ENCODE peak calls at places on chromosomes 7 and 10, in nine cellular contexts. J is HFF-Myc, S is pancreas, T is left lung, I is GM06990, F is cardiac muscle cell, X is transverse colon, C is thyroid gland, P is Peyer's patch. B is an unnamed sample.

GRCh38 chr7:20395094-20395493 is 64.4 kb downstream of the ITGB8 start:
- DNase-seq in J (no peak), X (no peak), S (no peak), T (no peak), C (no peak), I (no peak), P (no peak), F (no peak), B (no peak)

GRCh38 chr7:6646380-6646950 is 9.3 kb downstream of the ZNF316 start:
- DNase-seq in T (peak), X (no peak), J (no peak), F (no peak), S (no peak), I (no peak), P (no peak), C (peak), B (no peak)

GRCh38 chr7:90006988-90007387 is 147.3 kb upstream of the STEAP1 start:
- DNase-seq in X (peak), S (no peak), F (no peak), C (no peak), P (no peak), T (no peak), I (no peak), J (no peak), B (no peak)

GRCh38 chr7:93981480-93981874 is 22.7 kb downstream of the BET1 start:
- DNase-seq in S (no peak), I (no peak), J (no peak), F (no peak), P (no peak), T (no peak), X (no peak), C (no peak), B (no peak)

GRCh38 chr10:102492983-102493382 is 9.5 kb downstream of the ACTR1A start:
- DNase-seq in S (no peak), J (no peak), I (no peak), F (no peak), C (peak), X (no peak), T (no peak), P (no peak), B (no peak)

GRCh38 chr7:20220293-20220755 is 3.1 kb upstream of the MACC1 start:
- DNase-seq in T (no peak), P (no peak), C (no peak), F (no peak), J (no peak), I (no peak), S (no peak), X (no peak), B (no peak)

GRCh38 chr7:91519241-91520200 is 255.3 kb downstream of the FZD1 start:
- DNase-seq in P (no peak), F (no peak), X (no peak), J (no peak), T (no peak), I (no peak), C (peak), S (no peak), B (no peak)

GRCh38 chr7:102895602-102896001 is 17.2 kb upstream of the LRRC17 start:
- DNase-seq in C (no peak), I (no peak), F (no peak), X (no peak), J (no peak), T (no peak), P (no peak), S (no peak), B (no peak)

GRCh38 chr7:123041085-123041484 is 45.6 kb upstream of the TAS2R16 start:
- DNase-seq in J (no peak), I (no peak), P (no peak), C (no peak), F (no peak), T (no peak), X (no peak), S (no peak), B (no peak)

GRCh38 chr10:11411926-11412545 is 199.4 kb downstream of the USP6NL start:
- DNase-seq in P (no peak), S (no peak), C (no peak), I (no peak), T (no peak), F (no peak), J (no peak), X (no peak), B (no peak)

GRCh38 chr10:43479275-43479674 is 42.4 kb downstream of the ZNF487 start:
- DNase-seq in P (no peak), T (no peak), F (no peak), I (no peak), X (no peak), J (no peak), C (no peak), S (no peak), B (no peak)

GRCh38 chr10:7410800-7411670 is at the start of gene SFMBT2:
- DNase-seq in J (peak), S (peak), P (peak), X (peak), C (peak), F (peak), T (peak), I (peak), B (peak)

GRCh38 chr10:46992794-46993552 is 81.7 kb downstream of the PTPN20 start:
- DNase-seq in T (no peak), C (no peak), S (no peak), X (peak), I (peak), P (no peak), J (no peak), F (peak), B (no peak)

GRCh38 chr7:125090596-125090995 is 161.0 kb upstream of the POT1 start:
- DNase-seq in X (no peak), F (no peak), J (no peak), T (no peak), I (no peak), P (no peak), C (no peak), S (no peak), B (no peak)

GRCh38 chr7:111845853-111846252 is 283.6 kb upstream of the IMMP2L start:
- DNase-seq in P (no peak), X (no peak), J (no peak), I (no peak), T (no peak), S (no peak), C (no peak), F (no peak), B (no peak)

GRCh38 chr10:65769828-65770227 is 1156.0 kb upstream of the LRRTM3 start:
- DNase-seq in C (no peak), X (no peak), I (no peak), J (no peak), T (no peak), P (no peak), S (no peak), F (no peak), B (no peak)

DNA sequence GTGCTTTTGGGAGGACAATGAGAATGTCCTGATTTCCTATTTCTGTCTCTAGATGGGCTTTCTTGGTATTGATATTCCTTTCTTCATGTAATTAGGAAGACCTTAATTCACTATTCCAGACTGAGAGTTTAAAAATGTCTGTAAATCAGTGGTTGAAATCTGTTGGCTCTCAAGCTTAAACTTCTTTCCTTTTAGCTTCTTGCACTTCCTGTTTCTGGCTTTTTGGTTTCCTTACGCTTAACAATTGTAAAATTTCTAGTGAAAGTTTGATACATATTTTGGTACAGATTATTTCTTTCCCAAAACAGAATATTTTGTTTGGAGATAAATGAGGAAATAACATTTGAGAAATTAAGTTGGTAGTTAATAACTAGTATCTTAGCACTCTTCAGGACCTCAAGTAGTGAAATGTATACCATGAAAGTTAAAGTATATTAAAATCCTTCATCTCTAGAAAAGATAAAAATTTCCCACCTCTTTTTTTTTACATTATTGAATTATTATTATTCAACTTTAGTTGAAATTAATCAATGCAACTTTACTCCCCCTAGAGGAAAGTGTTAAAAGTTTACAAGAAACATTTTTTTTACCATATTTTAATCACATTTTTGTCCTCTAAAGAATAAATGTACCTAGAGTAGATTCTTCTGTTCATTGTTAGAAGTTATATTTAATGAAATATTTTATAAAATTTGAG is 137.2 kb downstream of the PHTF2 start:
- DNase-seq in S (no peak), X (no peak), C (no peak), P (no peak), T (no peak), J (no peak), I (no peak), F (no peak), B (no peak)
- TF ChIP-seq CTCF in S (no peak), X (peak), C (peak), P (no peak), T (peak), J (no peak), I (peak), F (peak), B (peak)

GRCh38 chr10:128928231-128928836 is 538.7 kb upstream of the MGMT start:
- DNase-seq in F (no peak), I (no peak), P (no peak), C (no peak), T (no peak), J (no peak), S (no peak), X (no peak), B (no peak)
- TF ChIP-seq CTCF in F (no peak), I (no peak), P (no peak), C (no peak), T (no peak), J (no peak), S (no peak), X (no peak), B (no peak)

GRCh38 chr7:95730493-95731280 is 41.7 kb upstream of the DYNC1I1 start:
- DNase-seq in S (no peak), C (peak), F (peak), T (no peak), J (no peak), I (no peak), X (no peak), P (no peak), B (no peak)

GRCh38 chr7:95723583-95724180 is 48.7 kb upstream of the DYNC1I1 start:
- DNase-seq in F (peak), S (no peak), T (no peak), C (peak), X (no peak), J (no peak), P (no peak), I (no peak), B (peak)

GRCh38 chr7:95725170-95725569 is 47.2 kb upstream of the DYNC1I1 start:
- DNase-seq in T (no peak), C (no peak), S (no peak), F (peak), P (no peak), X (no peak), J (no peak), I (no peak), B (no peak)
- TF ChIP-seq CTCF in T (no peak), C (no peak), S (no peak), F (no peak), P (no peak), X (no peak), J (no peak), I (peak), B (peak)

DNA sequence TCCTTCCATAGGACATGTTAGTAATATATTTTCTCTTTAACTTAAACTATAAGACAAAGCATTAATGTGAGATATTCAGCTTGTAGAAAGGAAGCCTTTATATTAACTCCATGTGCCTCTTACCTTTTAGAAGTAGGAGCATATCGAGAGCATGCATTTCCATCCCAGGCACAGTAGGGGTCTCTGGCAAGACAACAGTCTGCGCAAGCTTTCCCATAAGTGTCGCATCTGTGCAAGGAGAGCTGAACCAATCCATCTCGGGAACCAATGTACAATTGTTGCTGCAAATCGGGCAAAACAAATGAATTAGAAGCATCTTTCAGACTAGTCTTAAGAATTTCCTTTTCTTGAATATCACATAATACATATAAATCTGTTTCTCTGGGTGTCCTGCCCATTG is 171.9 kb downstream of the SEMA3D start:
- DNase-seq in C (no peak), P (no peak), S (no peak), J (no peak), T (no peak), F (no peak), X (no peak), I (no peak), B (no peak)
- TF ChIP-seq CTCF in C (no peak), P (no peak), S (no peak), J (no peak), T (no peak), F (peak), X (no peak), I (no peak), B (no peak)

GRCh38 chr10:91604462-91604935 is 28.4 kb downstream of the PPP1R3C start:
- DNase-seq in S (no peak), X (no peak), T (no peak), C (no peak), I (no peak), J (no peak), P (no peak), F (no peak), B (no peak)
- TF ChIP-seq CTCF in S (no peak), X (no peak), T (no peak), C (no peak), I (no peak), J (no peak), P (no peak), F (peak), B (no peak)

DNA sequence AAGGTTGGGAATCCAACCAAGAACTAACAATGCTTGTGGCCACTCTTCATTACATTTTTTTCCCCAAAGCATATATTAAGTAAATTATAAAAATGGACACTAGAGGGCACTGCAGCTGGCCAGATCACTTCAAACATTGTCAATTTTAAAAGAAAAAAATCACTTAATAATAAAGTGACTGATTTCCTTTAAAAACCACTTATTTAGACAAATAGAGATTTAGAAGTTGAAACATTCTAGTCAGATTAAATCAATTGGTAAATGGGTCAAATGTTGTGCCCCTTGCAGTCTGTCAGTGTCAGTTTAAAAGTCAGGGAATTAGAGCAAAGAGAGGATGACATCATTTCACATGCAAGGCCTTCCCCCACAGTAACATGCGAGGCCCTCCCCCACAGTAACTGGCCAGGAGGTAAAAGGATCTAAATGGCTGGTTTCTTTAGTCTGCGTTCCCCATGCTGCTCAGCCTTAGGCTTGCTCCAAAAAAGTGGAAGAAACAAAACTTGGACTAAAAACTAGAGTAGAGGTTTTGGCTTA is 177.9 kb downstream of the SKAP2 start:
- DNase-seq in X (no peak), S (peak), T (no peak), I (no peak), C (peak), J (no peak), F (peak), P (no peak), B (no peak)
- TF ChIP-seq CTCF in X (peak), S (peak), T (peak), I (peak), C (peak), J (peak), F (peak), P (peak), B (peak)

DNA sequence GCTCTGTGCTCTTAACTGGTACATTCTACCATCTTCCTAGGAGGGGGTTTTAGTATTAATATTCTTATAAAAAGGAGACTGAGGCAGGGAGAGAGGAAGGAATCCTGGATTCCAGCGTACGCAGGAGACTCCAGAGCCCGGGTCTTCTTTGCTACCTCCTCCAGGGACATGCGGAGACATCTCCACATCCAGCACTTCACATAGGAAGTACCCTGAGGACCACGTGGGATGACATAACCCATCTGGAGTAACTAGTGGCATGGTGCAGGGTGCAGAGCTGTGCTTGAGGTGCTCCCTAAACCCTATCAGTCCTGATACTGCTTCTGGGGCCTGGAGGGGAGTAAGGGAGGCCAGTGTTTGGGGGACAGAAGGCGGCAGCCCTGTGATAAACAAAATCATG is 29.8 kb upstream of the ATXN7L1 start:
- DNase-seq in S (no peak), X (no peak), I (no peak), J (no peak), P (no peak), F (no peak), C (no peak), T (no peak), B (no peak)
- TF ChIP-seq CTCF in S (no peak), X (no peak), I (no peak), J (no peak), P (no peak), F (no peak), C (no peak), T (no peak), B (no peak)